ENCODE peak calls at places on chromosomes 2 and 18, in eight cellular contexts. R is Right ventricle myocardium superior, Y is neural crest cell, N is H7, T is NCI-H1105 treated with DMSO at 0.1 percent for 48 hours, E is COR-L47, K is fibroblast of villous mesenchyme, M is fibroblast of gingiva. V is an unnamed sample.

GRCh38 chr18:69365658-69366057 is 35.0 kb upstream of the DOK6 start:
- DNase-seq in R (no peak), Y (no peak), N (peak), T (no peak), E (no peak), K (no peak), M (no peak), V (no peak)

GRCh38 chr2:128154225-128154624 is 63.2 kb downstream of the UGGT1 start:
- DNase-seq in R (peak), Y (no peak), N (no peak), T (no peak), E (no peak), K (no peak), M (no peak), V (no peak)

GRCh38 chr2:169768262-169768995 is 30.2 kb upstream of the SSB start:
- DNase-seq in R (peak), Y (no peak), N (peak), T (no peak), E (no peak), K (no peak), M (no peak), V (no peak)

GRCh38 chr2:3282056-3282998 is 95.3 kb downstream of the EIPR1 start:
- DNase-seq in R (peak), Y (no peak), N (peak), T (peak), E (peak), K (peak), M (peak), V (peak)

GRCh38 chr18:6376433-6377229 is 38.1 kb downstream of the L3MBTL4 start:
- DNase-seq in R (no peak), Y (no peak), N (no peak), T (no peak), E (no peak), K (no peak), M (no peak), V (no peak)

GRCh38 chr2:183001948-183002347 is 36.3 kb downstream of the NCKAP1 start:
- DNase-seq in R (no peak), Y (no peak), N (no peak), T (no peak), E (peak), K (no peak), M (no peak), V (no peak)

GRCh38 chr18:54794819-54795218 is 33.5 kb upstream of the RAB27B start:
- DNase-seq in R (no peak), Y (no peak), N (no peak), T (no peak), E (no peak), K (no peak), M (no peak), V (no peak)

GRCh38 chr2:11667866-11668637 is 1.9 kb downstream of the NTSR2 start:
- DNase-seq in R (no peak), Y (no peak), N (no peak), T (no peak), E (no peak), K (no peak), M (no peak), V (no peak)

GRCh38 chr2:57720728-57721627 is 325.6 kb upstream of the VRK2 start:
- DNase-seq in R (no peak), Y (peak), N (peak), T (peak), E (peak), K (peak), M (peak), V (peak)

GRCh38 chr2:26352892-26353291 is 6.3 kb upstream of the ADGRF3 start:
- DNase-seq in R (no peak), Y (no peak), N (no peak), T (no peak), E (no peak), K (no peak), M (no peak), V (no peak)

GRCh38 chr2:65098741-65099140 is 31.2 kb downstream of the RAB1A start:
- DNase-seq in R (no peak), Y (no peak), N (no peak), T (no peak), E (no peak), K (no peak), M (no peak), V (no peak)

GRCh38 chr2:9693138-9693520 is 62.3 kb upstream of the YWHAQ start:
- DNase-seq in R (peak), Y (no peak), N (peak), T (no peak), E (no peak), K (peak), M (peak), V (peak)

GRCh38 chr18:56721491-56721890 is 70.3 kb downstream of the WDR7 start:
- DNase-seq in R (no peak), Y (no peak), N (no peak), T (no peak), E (no peak), K (peak), M (peak), V (peak)

GRCh38 chr2:141001750-141002149 is 1129.1 kb downstream of the LRP1B start:
- DNase-seq in R (no peak), Y (no peak), N (no peak), T (no peak), E (no peak), K (no peak), M (no peak), V (peak)

GRCh38 chr2:75031906-75032803 is 73.7 kb downstream of the POLE4 start:
- DNase-seq in R (no peak), Y (no peak), N (no peak), T (no peak), E (no peak), K (no peak), M (no peak), V (no peak)

GRCh38 chr2:218422403-218423086 is 3.6 kb downstream of the VIL1 start:
- DNase-seq in R (no peak), Y (no peak), N (no peak), T (no peak), E (no peak), K (no peak), M (no peak), V (no peak)

GRCh38 chr18:59381949-59382348 is 22.9 kb upstream of the LMAN1 start:
- DNase-seq in R (no peak), Y (no peak), N (no peak), T (no peak), E (no peak), K (no peak), M (no peak), V (no peak)

GRCh38 chr2:176080540-176081355 is 3.0 kb downstream of the EVX2 start:
- DNase-seq in R (no peak), Y (no peak), N (peak), T (no peak), E (no peak), K (no peak), M (no peak), V (no peak)

GRCh38 chr2:141796449-141796848 is 334.4 kb downstream of the LRP1B start:
- DNase-seq in R (no peak), Y (no peak), N (no peak), T (no peak), E (no peak), K (no peak), M (no peak), V (no peak)

GRCh38 chr2:223469270-223470057 is 132.7 kb downstream of the SCG2 start:
- DNase-seq in R (peak), Y (no peak), N (no peak), T (no peak), E (no peak), K (peak), M (peak), V (peak)

GRCh38 chr18:63082661-63083531 is 236.7 kb downstream of the BCL2 start:
- DNase-seq in R (no peak), Y (no peak), N (no peak), T (no peak), E (no peak), K (peak), M (no peak), V (peak)

GRCh38 chr2:152730591-152731333 is 12.3 kb downstream of the ARL6IP6 start:
- DNase-seq in R (no peak), Y (no peak), N (no peak), T (no peak), E (no peak), K (peak), M (peak), V (peak)

GRCh38 chr2:154125900-154126299 is 254.2 kb downstream of the GALNT13 start:
- DNase-seq in R (no peak), Y (no peak), N (no peak), T (no peak), E (no peak), K (peak), M (peak), V (no peak)